ENCODE peak calls at places on chromosome 2, in nine cellular contexts. Z is colonic mucosa; N is fibroblast of lung; D is CD8-positive, alpha-beta memory T cell; H is H7; S is lower lobe of right lung; T is naive thymus-derived CD4-positive, alpha-beta T cell; U is pancreas; L is uterus. Y is an unnamed sample. For H3K27me3, the result is how much of the 10 kb centered on the place peaks cover.

GRCh38 chr2:224195954-224196571 is 157.0 kb upstream of the SERPINE2 start:
- DNase-seq in N (no peak), T (no peak), D (no peak), Z (peak), U (peak), S (no peak), H (no peak), L (no peak), Y (no peak)

GRCh38 chr2:28643911-28644334 is 107.7 kb upstream of the PPP1CB start:
- DNase-seq in D (no peak), U (no peak), T (no peak), S (no peak), N (peak), Z (no peak), L (peak), H (no peak), Y (peak)

GRCh38 chr2:223860809-223861738 is 23.7 kb upstream of the AP1S3 start:
- DNase-seq in N (peak), Z (peak), L (no peak), T (no peak), U (peak), D (no peak), S (no peak), H (no peak), Y (peak)

GRCh38 chr2:68368657-68369339 is 3.7 kb downstream of the PLEK start:
- DNase-seq in D (no peak), Z (no peak), N (peak), L (no peak), U (no peak), S (no peak), H (no peak), T (no peak), Y (peak)

GRCh38 chr2:18200771-18201170 is 322.3 kb downstream of the KCNS3 start:
- DNase-seq in Z (no peak), T (no peak), D (no peak), L (no peak), H (no peak), S (no peak), N (no peak), U (no peak), Y (no peak)

GRCh38 chr2:150171065-150171548 is 316.4 kb downstream of the RND3 start:
- DNase-seq in N (no peak), S (peak), D (no peak), Z (no peak), L (no peak), T (no peak), U (no peak), H (no peak), Y (no peak)

GRCh38 chr2:234695981-234696380 is 199.1 kb upstream of the ARL4C start:
- DNase-seq in T (no peak), L (no peak), Z (no peak), D (no peak), U (no peak), N (no peak), H (no peak), S (no peak), Y (no peak)

GRCh38 chr2:39304729-39305128 is 61.0 kb upstream of the CDKL4 start:
- DNase-seq in N (peak), L (no peak), U (no peak), H (no peak), S (no peak), D (no peak), T (no peak), Z (no peak), Y (no peak)

GRCh38 chr2:162379719-162380580 is 36.0 kb downstream of the GCA start:
- DNase-seq in T (no peak), D (no peak), L (no peak), S (no peak), U (no peak), H (no peak), N (no peak), Z (no peak), Y (peak)

GRCh38 chr2:136208682-136209081 is 90.7 kb upstream of the CXCR4 start:
- DNase-seq in U (no peak), L (no peak), H (no peak), D (no peak), T (no peak), N (no peak), S (no peak), Z (no peak), Y (no peak)

GRCh38 chr2:220533485-220533884 is 906.1 kb downstream of the SLC4A3 start:
- DNase-seq in H (peak), N (peak), T (no peak), U (no peak), D (no peak), Z (no peak), L (no peak), S (no peak), Y (no peak)

GRCh38 chr2:134367915-134368911 is 114.3 kb downstream of the MGAT5 start:
- DNase-seq in L (no peak), N (peak), H (no peak), Z (no peak), S (no peak), D (no peak), U (no peak), T (peak), Y (no peak)

GRCh38 chr2:58067001-58067400 is 20.4 kb downstream of the VRK2 start:
- DNase-seq in T (no peak), D (no peak), L (no peak), Z (no peak), N (no peak), H (no peak), S (no peak), U (no peak), Y (no peak)

GRCh38 chr2:100630473-100630977 is 67.7 kb downstream of the PDCL3 start:
- DNase-seq in T (peak), H (no peak), U (no peak), N (no peak), S (no peak), L (no peak), D (no peak), Z (no peak), Y (no peak)

GRCh38 chr2:207223051-207223450 is 57.3 kb upstream of the KLF7 start:
- DNase-seq in S (no peak), L (no peak), N (peak), U (no peak), Z (no peak), H (no peak), T (no peak), D (no peak), Y (no peak)

GRCh38 chr2:74401891-74402290 is 19.5 kb downstream of the C2orf81 start:
- DNase-seq in U (no peak), L (no peak), Z (no peak), H (no peak), T (no peak), N (no peak), S (no peak), D (no peak), Y (no peak)

GRCh38 chr2:190904644-190905043 is 24.0 kb downstream of the GLS start:
- DNase-seq in L (no peak), S (no peak), N (peak), Z (no peak), T (no peak), D (no peak), H (no peak), U (no peak), Y (no peak)

GRCh38 chr2:10501521-10501961 is 53.4 kb upstream of the ODC1 start:
- DNase-seq in D (no peak), H (peak), S (no peak), Z (peak), U (no peak), L (no peak), N (no peak), T (no peak), Y (no peak)

GRCh38 chr2:230418341-230419016 is 2.5 kb downstream of the SP100 start:
- DNase-seq in D (no peak), U (no peak), Z (no peak), T (no peak), S (no peak), H (no peak), L (no peak), N (peak), Y (no peak)

GRCh38 chr2:154580767-154581166 is 117.7 kb upstream of the KCNJ3 start:
- DNase-seq in Z (no peak), T (no peak), S (no peak), D (no peak), N (no peak), U (no peak), L (no peak), H (no peak), Y (no peak)

GRCh38 chr2:229765721-229766120 is 51.4 kb upstream of the DNER start:
- DNase-seq in L (no peak), Z (no peak), N (no peak), U (no peak), D (no peak), S (no peak), H (no peak), T (no peak), Y (no peak)

GRCh38 chr2:218152777-218153176 is 14.0 kb downstream of the CXCR1 start:
- DNase-seq in Z (no peak), S (no peak), N (no peak), T (no peak), L (no peak), H (no peak), D (no peak), U (peak), Y (no peak)

GRCh38 chr2:67050621-67051020 is 346.5 kb upstream of the ETAA1 start:
- DNase-seq in S (no peak), H (no peak), D (no peak), N (no peak), Z (no peak), U (no peak), T (no peak), L (no peak), Y (no peak)

GRCh38 chr2:74864728-74865722 is 31.1 kb downstream of the HK2 start:
- DNase-seq in U (no peak), H (peak), L (no peak), D (no peak), S (peak), N (peak), T (no peak), Z (no peak), Y (no peak)

GRCh38 chr2:207930747-207931146 is 94.6 kb downstream of the PLEKHM3 start:
- DNase-seq in S (peak), N (no peak), H (peak), D (no peak), L (no peak), Z (peak), T (no peak), U (peak), Y (peak)

GRCh38 chr2:73749314-73749713 is 12.2 kb upstream of the TPRKB start:
- DNase-seq in Z (no peak), D (no peak), T (no peak), S (no peak), U (no peak), N (no peak), L (no peak), H (no peak), Y (no peak)

GRCh38 chr2:235283246-235283645 is 210.6 kb upstream of the AGAP1 start:
- DNase-seq in D (no peak), N (peak), S (no peak), H (no peak), Z (no peak), L (no peak), T (no peak), U (no peak), Y (no peak)

DNA sequence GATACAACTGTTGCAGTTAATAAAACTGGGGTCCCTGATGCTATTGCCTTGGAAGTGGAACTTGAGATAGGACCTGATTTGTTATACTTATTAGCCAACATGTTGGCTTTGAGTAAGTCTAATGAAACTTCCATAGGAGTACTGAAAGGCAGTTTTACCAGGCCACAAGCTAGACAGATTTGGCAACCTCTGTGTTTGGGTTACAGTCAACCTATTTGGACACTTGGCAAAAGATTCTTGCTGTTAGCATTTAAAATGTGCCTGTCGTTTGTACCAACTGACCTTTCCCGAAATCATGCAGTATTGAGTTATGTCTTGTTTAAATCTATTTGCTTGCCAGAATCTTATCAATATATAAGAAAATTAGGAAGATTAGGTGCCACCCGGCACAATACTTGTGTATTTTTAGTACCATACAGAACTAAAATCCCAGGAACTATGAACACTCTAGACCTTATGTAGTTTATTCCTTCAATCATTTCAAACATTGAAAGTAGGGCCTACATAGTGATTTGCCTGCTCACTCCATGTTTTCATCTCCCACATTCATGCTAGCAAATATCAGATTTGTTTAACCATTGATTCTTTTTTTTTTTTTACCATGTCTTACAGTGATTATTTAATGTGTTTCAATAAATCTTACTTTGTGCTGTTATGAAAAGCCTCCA is 35.5 kb upstream of the UPP2 start:
- DNase-seq in H (no peak), N (no peak), T (no peak), U (no peak), S (no peak), Z (no peak), L (no peak), D (no peak), Y (no peak)
- H3K4me3 ChIP-seq in H (no peak), N (no peak), T (no peak), U (no peak), S (no peak), Z (no peak), L (no peak), D (no peak), Y (no peak)

GRCh38 chr2:181356526-181356925 is 100.7 kb upstream of the ITGA4 start:
- DNase-seq in T (no peak), U (no peak), L (no peak), Z (no peak), N (peak), D (no peak), H (no peak), S (no peak), Y (no peak)
- H3K27me3 ChIP-seq in T (under half), U (under half), L (under half), Z (under half), N (under half), D (under half), H (under half), S (under half), Y (under half)

GRCh38 chr2:43133708-43134570 is 92.5 kb downstream of the ZFP36L2 start:
- DNase-seq in S (peak), U (no peak), H (peak), N (no peak), Z (peak), L (no peak), T (peak), D (peak), Y (peak)
- H3K4me3 ChIP-seq in S (no peak), U (no peak), H (no peak), N (no peak), Z (no peak), L (no peak), T (peak), D (peak), Y (no peak)

GRCh38 chr2:26560892-26561291 is 80.3 kb downstream of the CIB4 start:
- DNase-seq in D (no peak), Z (no peak), U (no peak), T (no peak), S (no peak), N (no peak), L (no peak), H (no peak), Y (no peak)
- H3K27me3 ChIP-seq in D (under half), Z (under half), U (under half), T (under half), S (half or more), N (half or more), L (under half), H (under half), Y (under half)

DNA sequence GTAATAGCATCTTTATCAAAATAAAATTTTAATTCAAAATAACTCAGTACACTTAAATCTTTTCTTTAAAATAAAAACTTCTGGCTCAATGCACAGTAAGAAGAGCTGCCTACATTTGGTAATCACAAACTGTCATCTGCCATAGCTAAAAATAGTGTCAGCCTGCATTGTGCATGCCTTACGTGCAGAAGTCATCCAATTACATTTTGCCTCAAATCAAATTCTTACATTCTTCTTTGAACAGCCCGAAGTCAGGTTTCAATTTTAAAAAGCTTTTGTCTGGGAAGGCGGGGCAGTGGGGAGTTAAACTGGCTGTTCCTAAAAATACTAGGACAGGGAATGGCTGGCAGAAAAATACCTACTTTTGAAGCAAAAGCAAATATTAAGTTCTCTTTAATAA is 51.1 kb downstream of the RTN4 start:
- DNase-seq in N (peak), H (no peak), Z (no peak), T (no peak), L (no peak), S (no peak), U (no peak), D (no peak), Y (no peak)
- H3K4me3 ChIP-seq in N (no peak), H (no peak), Z (no peak), T (no peak), L (no peak), S (no peak), U (no peak), D (no peak), Y (no peak)

DNA sequence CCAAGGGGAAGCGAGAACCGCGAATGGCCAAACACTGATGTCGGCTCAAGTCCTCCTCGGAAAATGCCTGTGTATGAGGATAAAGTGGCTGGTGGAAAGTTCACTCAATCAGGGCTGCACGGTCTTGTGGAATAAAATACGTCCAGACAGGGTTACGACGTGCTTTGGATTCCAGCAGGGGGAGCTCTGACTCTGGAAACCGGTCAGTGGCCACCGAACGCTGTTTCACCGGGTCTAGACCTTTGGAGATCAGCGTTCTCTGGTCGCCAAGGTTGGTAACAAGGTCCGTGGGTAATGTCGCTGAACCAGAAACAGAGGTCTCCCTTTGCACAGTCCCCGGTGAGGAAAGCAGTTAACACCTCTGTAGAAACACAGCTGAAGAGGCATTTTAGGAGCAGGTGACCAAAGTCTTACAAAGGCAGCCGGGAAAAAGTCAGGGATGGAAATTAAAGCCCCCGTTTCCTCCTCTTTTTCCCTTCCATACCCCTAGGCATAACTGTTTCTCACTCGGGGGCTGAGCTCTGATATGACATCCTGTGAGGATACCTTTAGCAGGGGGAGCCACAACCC is 47.8 kb downstream of the CDCA7 start:
- DNase-seq in T (peak), S (peak), Z (peak), D (peak), L (peak), H (peak), U (peak), N (peak), Y (peak)
- H3K27me3 ChIP-seq in T (under half), S (half or more), Z (under half), D (under half), L (under half), H (under half), U (under half), N (under half), Y (under half)

DNA sequence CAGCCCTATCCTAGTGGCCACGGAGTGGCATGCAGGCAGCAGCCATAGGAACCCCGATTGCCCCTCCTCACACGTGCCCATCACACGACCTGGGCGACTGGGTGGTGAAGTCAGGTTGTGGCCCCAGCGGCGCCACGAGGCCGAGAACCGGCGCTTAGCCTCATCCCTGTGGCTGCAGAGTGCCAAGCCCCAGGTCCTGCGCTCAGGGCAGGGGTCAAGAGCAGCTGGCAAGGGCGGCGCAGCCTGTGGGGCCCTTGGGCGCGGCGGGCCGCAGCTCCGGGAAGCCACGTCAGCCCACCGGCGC is 73.3 kb downstream of the RPIA start:
- DNase-seq in U (no peak), T (no peak), N (no peak), L (no peak), D (no peak), S (no peak), Z (no peak), H (no peak), Y (no peak)
- H3K4me3 ChIP-seq in U (peak), T (no peak), N (no peak), L (no peak), D (no peak), S (peak), Z (no peak), H (peak), Y (no peak)

GRCh38 chr2:219332542-219332941 is at the start of gene RESP18:
- DNase-seq in N (no peak), Z (no peak), T (no peak), L (no peak), H (peak), U (no peak), S (no peak), D (no peak), Y (no peak)

GRCh38 chr2:219331560-219332213 is 857 bp downstream of the RESP18 start:
- DNase-seq in D (no peak), Z (no peak), L (no peak), U (peak), N (peak), S (no peak), H (peak), T (peak), Y (peak)

GRCh38 chr2:219335373-219335786 is 2.8 kb upstream of the RESP18 start:
- DNase-seq in L (no peak), T (no peak), S (no peak), Z (no peak), U (no peak), D (no peak), N (no peak), H (no peak), Y (no peak)
- H3K27me3 ChIP-seq in L (under half), T (under half), S (half or more), Z (under half), U (under half), D (under half), N (under half), H (under half), Y (under half)

GRCh38 chr2:176175729-176176074 is 12.8 kb upstream of the HOXD1 start:
- DNase-seq in S (no peak), U (no peak), N (peak), Z (no peak), D (no peak), T (no peak), L (no peak), H (peak), Y (no peak)

GRCh38 chr2:176178271-176178806 is 10.1 kb upstream of the HOXD1 start:
- DNase-seq in T (no peak), L (peak), D (no peak), S (no peak), N (peak), H (peak), Z (peak), U (no peak), Y (no peak)

GRCh38 chr2:176178807-176179271 is 9.6 kb upstream of the HOXD1 start:
- DNase-seq in U (no peak), T (no peak), H (no peak), S (no peak), L (no peak), Z (no peak), N (peak), D (no peak), Y (no peak)

GRCh38 chr2:176176233-176176632 is 12.2 kb upstream of the HOXD1 start:
- DNase-seq in D (no peak), H (no peak), N (peak), U (no peak), T (no peak), L (no peak), Z (no peak), S (no peak), Y (no peak)

DNA sequence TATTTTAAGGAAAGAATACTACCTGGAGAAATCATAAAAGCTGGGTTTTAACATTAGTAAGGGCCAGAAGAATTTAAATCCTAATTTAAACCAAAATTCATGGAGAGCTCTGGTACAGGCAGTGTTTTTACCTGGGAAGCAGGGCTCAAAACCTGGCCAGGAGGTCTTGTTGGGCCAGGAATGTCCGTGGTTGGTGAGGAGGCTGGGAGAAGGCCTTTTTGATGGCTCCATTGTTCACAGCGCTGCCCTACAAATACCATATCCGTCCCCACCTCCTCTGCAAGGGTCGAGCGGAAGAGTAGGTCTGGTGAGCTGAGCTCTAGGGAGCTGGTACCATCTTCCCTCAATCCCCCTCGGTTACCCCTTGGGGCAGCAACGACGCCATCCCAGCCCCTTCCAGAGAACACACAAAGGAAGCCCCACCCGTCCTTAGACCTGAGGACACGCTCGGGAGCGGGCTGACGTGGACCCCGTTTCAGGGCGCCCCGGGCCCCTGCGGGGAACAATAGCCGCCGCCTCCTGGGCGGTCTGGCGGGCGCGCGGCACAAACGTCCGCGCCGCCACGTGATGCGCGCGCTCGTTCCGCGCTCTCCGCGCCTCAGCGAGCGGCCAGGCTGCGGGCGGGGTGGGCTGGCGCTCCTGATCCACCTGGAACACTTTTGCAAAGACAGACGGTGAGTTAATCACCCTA is 10.7 kb upstream of the HOXD1 start:
- DNase-seq in T (no peak), H (peak), U (no peak), N (no peak), Z (no peak), L (no peak), S (no peak), D (no peak), Y (no peak)
- H3K4me3 ChIP-seq in T (no peak), H (peak), U (peak), N (no peak), Z (peak), L (peak), S (peak), D (no peak), Y (peak)

Y was measured in small intestine.